ENCODE peak calls at places on chromosomes 13 and 19, in five cellular contexts. One of them, this sample, is unnamed. For H3K9me3, the result is how much of the 10 kb centered on the place peaks cover.

GRCh38 chr13:100721885-100722512 is 47.4 kb upstream of the TMTC4 start:
- DNase-seq in cardiac muscle cell: peak
- DNase-seq in left ventricle myocardium inferior: no peak
- DNase-seq in CD8-positive, alpha-beta memory T cell: peak
- DNase-seq in Peyer's patch: peak
- DNase-seq in this sample: peak

GRCh38 chr19:47503130-47503822 is 11.6 kb downstream of the NAPA start:
- DNase-seq in cardiac muscle cell: no peak
- DNase-seq in left ventricle myocardium inferior: no peak
- DNase-seq in CD8-positive, alpha-beta memory T cell: no peak
- DNase-seq in Peyer's patch: no peak
- DNase-seq in this sample: no peak

GRCh38 chr13:45055198-45055901 is 65.0 kb upstream of the GTF2F2 start:
- DNase-seq in cardiac muscle cell: peak
- DNase-seq in left ventricle myocardium inferior: no peak
- DNase-seq in CD8-positive, alpha-beta memory T cell: no peak
- DNase-seq in Peyer's patch: peak
- DNase-seq in this sample: no peak

GRCh38 chr19:27529158-27529557 is 1683.8 kb downstream of the UQCRFS1 start:
- DNase-seq in cardiac muscle cell: no peak
- DNase-seq in left ventricle myocardium inferior: no peak
- DNase-seq in CD8-positive, alpha-beta memory T cell: no peak
- DNase-seq in Peyer's patch: no peak
- DNase-seq in this sample: no peak

GRCh38 chr19:30784850-30785459 is 412.8 kb downstream of the ZNF536 start:
- DNase-seq in cardiac muscle cell: peak
- DNase-seq in left ventricle myocardium inferior: peak
- DNase-seq in CD8-positive, alpha-beta memory T cell: peak
- DNase-seq in Peyer's patch: peak
- DNase-seq in this sample: peak

GRCh38 chr13:51590966-51591627 is 6.8 kb downstream of the WDFY2 start:
- DNase-seq in cardiac muscle cell: peak
- DNase-seq in left ventricle myocardium inferior: no peak
- DNase-seq in CD8-positive, alpha-beta memory T cell: no peak
- DNase-seq in Peyer's patch: no peak
- DNase-seq in this sample: no peak

GRCh38 chr19:7899751-7900352 is 3.8 kb upstream of the MAP2K7 start:
- DNase-seq in cardiac muscle cell: no peak
- DNase-seq in left ventricle myocardium inferior: no peak
- DNase-seq in CD8-positive, alpha-beta memory T cell: no peak
- DNase-seq in Peyer's patch: no peak
- DNase-seq in this sample: no peak

GRCh38 chr13:37473035-37473434 is 125.5 kb downstream of the POSTN start:
- DNase-seq in cardiac muscle cell: no peak
- DNase-seq in left ventricle myocardium inferior: no peak
- DNase-seq in CD8-positive, alpha-beta memory T cell: no peak
- DNase-seq in Peyer's patch: no peak
- DNase-seq in this sample: no peak

GRCh38 chr19:33240181-33240771 is 14.6 kb upstream of the SLC7A10 start:
- DNase-seq in cardiac muscle cell: no peak
- DNase-seq in left ventricle myocardium inferior: no peak
- DNase-seq in CD8-positive, alpha-beta memory T cell: no peak
- DNase-seq in Peyer's patch: no peak
- DNase-seq in this sample: no peak

GRCh38 chr13:34942732-34943674 is 933 bp downstream of the NBEA start:
- DNase-seq in cardiac muscle cell: peak
- DNase-seq in left ventricle myocardium inferior: peak
- DNase-seq in CD8-positive, alpha-beta memory T cell: no peak
- DNase-seq in Peyer's patch: peak
- DNase-seq in this sample: peak

GRCh38 chr19:17282488-17283256 is 971 bp downstream of the ANKLE1 start:
- DNase-seq in cardiac muscle cell: peak
- DNase-seq in left ventricle myocardium inferior: peak
- DNase-seq in CD8-positive, alpha-beta memory T cell: peak
- DNase-seq in Peyer's patch: peak
- DNase-seq in this sample: peak

DNA sequence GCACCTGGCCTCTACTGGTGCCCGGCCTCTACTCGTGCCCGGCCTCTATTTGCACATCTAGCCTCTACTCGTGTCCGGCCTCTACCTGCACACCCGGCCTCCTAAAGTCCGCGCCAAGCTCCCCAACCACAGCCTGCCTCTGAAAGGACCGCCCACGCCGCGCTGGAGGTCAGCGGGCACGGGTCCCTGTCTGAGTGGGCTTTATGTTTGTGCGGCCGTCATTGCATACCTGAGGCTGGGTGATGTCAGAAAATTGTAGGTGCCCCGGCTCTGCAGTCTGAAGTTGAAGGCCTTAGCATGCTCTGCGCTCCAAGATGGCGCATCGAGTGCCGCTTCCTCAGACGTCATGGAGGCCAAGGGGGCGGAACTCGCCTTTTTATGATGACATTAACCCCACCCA is 1.1 kb downstream of the ZNF135 start:
- DNase-seq in cardiac muscle cell: no peak
- DNase-seq in left ventricle myocardium inferior: no peak
- DNase-seq in CD8-positive, alpha-beta memory T cell: no peak
- DNase-seq in Peyer's patch: no peak
- DNase-seq in this sample: no peak
- H3K9me3 ChIP-seq in cardiac muscle cell: under half
- H3K9me3 ChIP-seq in left ventricle myocardium inferior: under half
- H3K9me3 ChIP-seq in CD8-positive, alpha-beta memory T cell: under half
- H3K9me3 ChIP-seq in Peyer's patch: under half
- H3K9me3 ChIP-seq in this sample: under half

DNA sequence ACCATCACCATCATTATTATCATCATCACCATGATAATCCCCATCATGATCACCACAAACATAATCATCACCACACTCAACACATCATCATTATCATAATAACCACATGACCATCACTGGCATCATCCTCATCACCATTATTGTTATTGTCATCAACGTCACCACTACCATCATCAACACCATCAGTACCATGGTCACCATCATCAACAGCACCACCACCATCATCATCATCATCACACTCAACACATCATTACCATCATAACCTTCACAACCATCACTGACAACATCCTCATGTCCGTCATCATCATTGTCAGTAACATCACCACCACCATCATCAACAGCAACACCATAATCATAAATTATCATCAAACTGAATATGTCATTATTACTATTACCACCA is 73.2 kb downstream of the MBD3L1 start:
- DNase-seq in cardiac muscle cell: no peak
- DNase-seq in left ventricle myocardium inferior: no peak
- DNase-seq in CD8-positive, alpha-beta memory T cell: no peak
- DNase-seq in Peyer's patch: no peak
- DNase-seq in this sample: no peak
- H3K9me3 ChIP-seq in cardiac muscle cell: under half
- H3K9me3 ChIP-seq in left ventricle myocardium inferior: under half
- H3K9me3 ChIP-seq in CD8-positive, alpha-beta memory T cell: under half
- H3K9me3 ChIP-seq in Peyer's patch: under half
- H3K9me3 ChIP-seq in this sample: under half

GRCh38 chr19:58020985-58021384 is 12.8 kb upstream of the ZSCAN1 start:
- DNase-seq in cardiac muscle cell: no peak
- DNase-seq in left ventricle myocardium inferior: no peak
- DNase-seq in CD8-positive, alpha-beta memory T cell: no peak
- DNase-seq in Peyer's patch: no peak
- DNase-seq in this sample: no peak

GRCh38 chr19:58020129-58020528 is 13.7 kb upstream of the ZSCAN1 start:
- DNase-seq in cardiac muscle cell: no peak
- DNase-seq in left ventricle myocardium inferior: no peak
- DNase-seq in CD8-positive, alpha-beta memory T cell: no peak
- DNase-seq in Peyer's patch: no peak
- DNase-seq in this sample: no peak

GRCh38 chr19:58022283-58022660 is 11.6 kb upstream of the ZSCAN1 start:
- DNase-seq in cardiac muscle cell: no peak
- DNase-seq in left ventricle myocardium inferior: no peak
- DNase-seq in CD8-positive, alpha-beta memory T cell: no peak
- DNase-seq in Peyer's patch: no peak
- DNase-seq in this sample: no peak

GRCh38 chr19:58021541-58022282 is 12.1 kb upstream of the ZSCAN1 start:
- DNase-seq in cardiac muscle cell: peak
- DNase-seq in left ventricle myocardium inferior: no peak
- DNase-seq in CD8-positive, alpha-beta memory T cell: peak
- DNase-seq in Peyer's patch: peak
- DNase-seq in this sample: no peak

DNA sequence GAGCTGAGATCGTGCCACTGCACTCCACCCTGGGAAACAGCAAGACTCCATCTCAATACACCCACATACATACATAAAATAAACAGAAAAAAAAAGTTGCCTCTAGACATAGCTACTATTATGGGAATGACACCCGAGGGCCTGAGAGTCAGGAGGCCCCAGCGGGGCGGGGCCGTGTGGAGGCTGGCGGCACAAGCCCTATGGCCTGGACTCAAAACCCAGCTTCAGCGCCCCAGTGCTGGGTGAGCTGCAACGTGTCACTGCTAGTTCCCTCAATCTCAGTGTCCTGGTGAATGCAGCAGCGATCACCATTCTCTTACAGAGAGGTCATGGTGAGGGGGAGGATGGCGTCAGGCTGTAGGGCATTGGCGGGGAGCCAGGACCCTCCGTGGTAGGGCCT is 9.2 kb upstream of the ZSCAN1 start:
- DNase-seq in cardiac muscle cell: no peak
- DNase-seq in left ventricle myocardium inferior: no peak
- DNase-seq in CD8-positive, alpha-beta memory T cell: no peak
- DNase-seq in Peyer's patch: no peak
- DNase-seq in this sample: no peak
- H3K9me3 ChIP-seq in cardiac muscle cell: under half
- H3K9me3 ChIP-seq in left ventricle myocardium inferior: under half
- H3K9me3 ChIP-seq in CD8-positive, alpha-beta memory T cell: under half
- H3K9me3 ChIP-seq in Peyer's patch: under half
- H3K9me3 ChIP-seq in this sample: under half

DNA sequence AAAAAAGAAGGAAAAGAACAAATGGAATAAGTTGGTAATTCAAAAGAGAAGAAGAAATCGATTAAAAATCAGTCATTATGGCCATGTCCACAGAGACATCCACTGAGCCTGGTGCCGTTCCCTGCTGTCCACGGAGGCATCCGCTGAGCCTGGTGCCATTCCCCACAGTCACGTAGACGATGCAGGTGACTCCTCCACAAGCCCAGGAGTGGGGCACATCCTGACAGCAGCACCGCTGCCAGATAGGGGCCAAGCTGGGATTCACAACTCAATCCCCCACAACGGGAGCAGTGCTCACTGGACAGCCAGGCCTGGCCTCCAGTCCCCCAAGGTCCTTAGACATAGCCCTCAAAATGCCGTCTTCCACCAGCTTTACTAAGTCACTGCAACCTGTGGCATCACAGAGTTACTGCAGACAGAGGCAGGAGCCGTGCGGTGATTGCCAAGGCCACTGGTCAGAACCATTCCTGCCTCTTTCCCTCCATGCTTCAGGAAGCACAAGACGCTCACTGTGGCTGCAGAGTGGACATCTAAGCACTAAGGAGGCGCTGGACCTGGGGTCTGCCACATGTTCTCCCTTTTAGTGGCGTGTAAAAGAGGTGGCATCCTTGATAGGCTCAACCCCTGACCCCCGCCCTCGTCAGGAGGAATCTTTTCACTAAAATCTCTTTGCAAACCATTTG is 131.5 kb upstream of the SPACA7 start:
- DNase-seq in cardiac muscle cell: no peak
- DNase-seq in left ventricle myocardium inferior: no peak
- DNase-seq in CD8-positive, alpha-beta memory T cell: no peak
- DNase-seq in Peyer's patch: peak
- DNase-seq in this sample: no peak
- H3K9me3 ChIP-seq in cardiac muscle cell: under half
- H3K9me3 ChIP-seq in left ventricle myocardium inferior: under half
- H3K9me3 ChIP-seq in CD8-positive, alpha-beta memory T cell: under half
- H3K9me3 ChIP-seq in Peyer's patch: under half
- H3K9me3 ChIP-seq in this sample: under half

DNA sequence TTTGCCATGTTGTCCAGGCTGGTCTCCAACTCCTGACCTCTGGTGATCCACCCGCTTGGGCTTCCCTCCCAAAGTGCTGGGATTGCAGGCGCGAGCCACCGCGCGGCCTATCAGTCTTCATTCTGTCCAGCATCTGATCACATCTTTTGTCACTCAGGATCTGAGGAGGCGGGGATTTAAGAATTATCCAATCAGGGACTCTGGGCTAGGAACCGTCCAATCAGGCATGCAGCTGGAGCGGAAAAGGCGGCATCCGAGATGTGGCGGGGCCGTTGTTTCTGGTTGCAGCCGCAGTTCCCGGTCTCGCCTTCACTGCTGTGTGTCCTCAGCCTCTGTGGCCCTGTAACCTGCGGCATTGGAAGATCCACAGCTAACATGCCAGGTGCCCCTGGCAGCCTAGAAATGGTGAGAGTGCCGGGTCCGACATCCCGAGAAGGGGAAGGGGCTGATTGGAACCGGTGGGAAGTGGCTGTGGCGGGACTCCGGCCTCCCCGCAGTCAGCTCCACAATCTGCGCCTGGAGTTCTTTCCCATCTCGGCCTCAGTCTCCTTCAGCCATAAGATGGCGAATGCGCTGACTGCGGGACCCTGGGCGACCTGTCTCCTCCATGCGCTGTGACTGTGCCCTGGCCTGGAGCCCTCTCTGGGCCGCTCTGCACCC is at the start of gene ZNF729:
- DNase-seq in cardiac muscle cell: no peak
- DNase-seq in left ventricle myocardium inferior: no peak
- DNase-seq in CD8-positive, alpha-beta memory T cell: no peak
- DNase-seq in Peyer's patch: no peak
- DNase-seq in this sample: no peak
- H3K9me3 ChIP-seq in cardiac muscle cell: under half
- H3K9me3 ChIP-seq in left ventricle myocardium inferior: under half
- H3K9me3 ChIP-seq in CD8-positive, alpha-beta memory T cell: under half
- H3K9me3 ChIP-seq in Peyer's patch: under half
- H3K9me3 ChIP-seq in this sample: under half

GRCh38 chr19:57008432-57008831 is 111.4 kb upstream of the USP29 start:
- DNase-seq in cardiac muscle cell: no peak
- DNase-seq in left ventricle myocardium inferior: no peak
- DNase-seq in CD8-positive, alpha-beta memory T cell: no peak
- DNase-seq in Peyer's patch: no peak
- DNase-seq in this sample: no peak

GRCh38 chr19:57016076-57016475 is 103.7 kb upstream of the USP29 start:
- DNase-seq in cardiac muscle cell: no peak
- DNase-seq in left ventricle myocardium inferior: no peak
- DNase-seq in CD8-positive, alpha-beta memory T cell: no peak
- DNase-seq in Peyer's patch: no peak
- DNase-seq in this sample: no peak

GRCh38 chr19:57016491-57016890 is 103.3 kb upstream of the USP29 start:
- DNase-seq in cardiac muscle cell: no peak
- DNase-seq in left ventricle myocardium inferior: no peak
- DNase-seq in CD8-positive, alpha-beta memory T cell: no peak
- DNase-seq in Peyer's patch: no peak
- DNase-seq in this sample: no peak

DNA sequence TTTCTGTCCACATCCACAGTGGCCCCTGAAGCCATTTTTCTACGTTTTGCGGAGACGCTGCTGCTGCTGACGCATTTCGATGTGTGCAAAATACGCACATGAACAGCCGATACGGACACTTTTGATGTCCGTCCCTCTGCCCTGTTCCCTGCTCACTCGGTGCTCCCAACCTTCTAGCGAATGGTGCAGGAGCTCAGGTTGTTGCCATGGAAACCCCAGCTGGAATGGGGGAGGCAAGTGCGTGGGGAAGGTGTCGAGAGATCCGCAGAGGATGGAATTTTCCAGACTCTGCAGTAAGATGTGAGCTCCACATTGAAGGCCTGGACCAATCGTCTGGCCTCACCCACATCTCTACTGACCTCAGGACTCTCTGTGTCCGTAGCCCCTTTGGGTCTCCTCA is 109.2 kb upstream of the USP29 start:
- DNase-seq in cardiac muscle cell: no peak
- DNase-seq in left ventricle myocardium inferior: no peak
- DNase-seq in CD8-positive, alpha-beta memory T cell: no peak
- DNase-seq in Peyer's patch: no peak
- DNase-seq in this sample: no peak
- H3K9me3 ChIP-seq in cardiac muscle cell: under half
- H3K9me3 ChIP-seq in left ventricle myocardium inferior: under half
- H3K9me3 ChIP-seq in CD8-positive, alpha-beta memory T cell: under half
- H3K9me3 ChIP-seq in Peyer's patch: under half
- H3K9me3 ChIP-seq in this sample: under half

GRCh38 chr19:36876993-36877938 is 26.6 kb downstream of the ZNF345 start:
- DNase-seq in cardiac muscle cell: peak
- DNase-seq in left ventricle myocardium inferior: no peak
- DNase-seq in CD8-positive, alpha-beta memory T cell: no peak
- DNase-seq in Peyer's patch: no peak
- DNase-seq in this sample: no peak
- H3K9me3 ChIP-seq in cardiac muscle cell: under half
- H3K9me3 ChIP-seq in left ventricle myocardium inferior: half or more
- H3K9me3 ChIP-seq in CD8-positive, alpha-beta memory T cell: half or more
- H3K9me3 ChIP-seq in Peyer's patch: under half
- H3K9me3 ChIP-seq in this sample: half or more

This sample was measured in naive thymus-derived CD4-positive, alpha-beta T cell.